ENCODE peak calls at places on chromosomes 13 and 19, in five cellular contexts. M, Z, C, D and U are unnamed samples.

GRCh38 chr13:33744589-33745369 is 73.2 kb upstream of the RFC3 start:
- DNase-seq in M (no peak), Z (no peak), C (no peak), D (no peak), U (no peak)

GRCh38 chr19:46515879-46516350 is 20.2 kb upstream of the PNMA8B start:
- DNase-seq in M (no peak), Z (peak; percentile 33), C (peak; percentile 77), D (peak; percentile 23), U (peak; percentile 80)

GRCh38 chr19:44050740-44051653 is 839 bp upstream of the ZNF223 start:
- DNase-seq in M (no peak), Z (no peak), C (no peak), D (no peak), U (no peak)

GRCh38 chr19:18913466-18913865 is 5.7 kb downstream of the COPE start:
- DNase-seq in M (no peak), Z (no peak), C (no peak), D (no peak), U (no peak)

GRCh38 chr13:50127726-50128291 is 112.6 kb downstream of the KCNRG start:
- DNase-seq in M (no peak), Z (no peak), C (no peak), D (no peak), U (no peak)

GRCh38 chr19:45251452-45252354 is 632 bp downstream of the MARK4 start:
- DNase-seq in M (no peak), Z (no peak), C (peak; percentile 77), D (no peak), U (no peak)

GRCh38 chr19:8445488-8446001 is 770 bp downstream of the HNRNPM start:
- DNase-seq in M (no peak), Z (no peak), C (peak; percentile 76), D (no peak), U (peak; percentile 75)

GRCh38 chr13:92677571-92677970 is 549.0 kb upstream of the GPC6 start:
- DNase-seq in M (no peak), Z (no peak), C (no peak), D (no peak), U (no peak)

GRCh38 chr13:110485604-110486003 is 75.9 kb downstream of the RAB20 start:
- DNase-seq in M (no peak), Z (no peak), C (no peak), D (peak; percentile 91), U (no peak)

GRCh38 chr13:111953546-111954178 is 113.3 kb upstream of the SOX1 start:
- DNase-seq in M (no peak), Z (no peak), C (no peak), D (no peak), U (no peak)

GRCh38 chr19:35138305-35138799 is 272 bp upstream of the FXYD1 start:
- DNase-seq in M (no peak), Z (no peak), C (no peak), D (no peak), U (no peak)

GRCh38 chr13:32676242-32676641 is 90.0 kb downstream of the PDS5B start:
- DNase-seq in M (no peak), Z (peak; percentile 50), C (no peak), D (no peak), U (no peak)

GRCh38 chr13:114001331-114002008 is 27.6 kb upstream of the C13orf46 start:
- DNase-seq in M (no peak), Z (no peak), C (no peak), D (no peak), U (no peak)

GRCh38 chr19:36668646-36669045 is 2.0 kb upstream of the ZNF461 start:
- DNase-seq in M (no peak), Z (no peak), C (no peak), D (no peak), U (no peak)

GRCh38 chr13:76414320-76414719 is 471.9 kb downstream of the KCTD12 start:
- DNase-seq in M (no peak), Z (no peak), C (no peak), D (no peak), U (no peak)

GRCh38 chr19:49766007-49766937 is 529 bp upstream of the AP2A1 start:
- DNase-seq in M (peak; percentile 100), Z (peak; percentile 100), C (peak; percentile 97), D (peak; percentile 99), U (peak; percentile 100)

GRCh38 chr19:58059003-58059671 is at the start of gene ZNF135:
- DNase-seq in M (no peak), Z (peak; percentile 50), C (peak; percentile 90), D (no peak), U (no peak)

GRCh38 chr13:75426421-75426820 is 55.5 kb downstream of the TBC1D4 start:
- DNase-seq in M (no peak), Z (no peak), C (no peak), D (no peak), U (no peak)

GRCh38 chr13:53254495-53254894 is 225.9 kb downstream of the OLFM4 start:
- DNase-seq in M (no peak), Z (no peak), C (no peak), D (no peak), U (peak; percentile 3)

GRCh38 chr13:20028953-20029352 is 70.4 kb downstream of the ZMYM2 start:
- DNase-seq in M (no peak), Z (no peak), C (no peak), D (no peak), U (no peak)

GRCh38 chr19:2540646-2541454 is 64.9 kb downstream of the GADD45B start:
- DNase-seq in M (no peak), Z (peak; percentile 97), C (no peak), D (peak; percentile 95), U (no peak)

GRCh38 chr13:106721599-106721998 is 153.7 kb upstream of the ARGLU1 start:
- DNase-seq in M (no peak), Z (no peak), C (no peak), D (no peak), U (no peak)

GRCh38 chr13:67366533-67366932 is 136.4 kb upstream of the PCDH9 start:
- DNase-seq in M (no peak), Z (peak; percentile 50), C (no peak), D (no peak), U (no peak)

GRCh38 chr19:35344511-35345031 is 3.1 kb upstream of the FFAR1 start:
- DNase-seq in M (no peak), Z (no peak), C (no peak), D (no peak), U (no peak)

GRCh38 chr19:58040751-58041525 is 7.1 kb downstream of the ZSCAN1 start:
- DNase-seq in M (no peak), Z (no peak), C (no peak), D (no peak), U (no peak)

GRCh38 chr19:16115309-16116039 is 3.8 kb downstream of the RAB8A start:
- DNase-seq in M (no peak), Z (no peak), C (no peak), D (no peak), U (no peak)

GRCh38 chr13:35225582-35225981 is 250.9 kb downstream of the MAB21L1 start:
- DNase-seq in M (no peak), Z (no peak), C (no peak), D (no peak), U (no peak)

DNA sequence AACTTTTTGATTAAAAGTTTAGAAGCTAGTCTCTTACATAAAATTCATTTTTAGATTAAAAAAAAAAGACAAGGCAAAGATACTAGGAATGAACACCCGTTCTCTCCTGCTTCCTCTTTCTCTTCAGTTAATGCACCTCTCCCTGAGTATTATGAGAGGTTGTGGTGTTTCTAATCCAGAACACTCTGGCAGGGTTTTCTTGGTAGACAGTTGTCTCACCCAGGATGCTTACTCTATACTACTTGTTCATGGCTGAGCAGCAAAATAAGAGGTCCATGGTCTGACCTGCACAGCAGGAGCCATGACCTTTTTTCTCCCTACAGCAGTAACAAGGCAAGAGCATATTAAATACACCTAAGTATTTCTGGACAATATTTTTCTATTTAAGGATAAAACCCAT is 62.0 kb downstream of the MICU2 start:
- DNase-seq in M (no peak), Z (no peak), C (no peak), D (no peak), U (peak; percentile 16)
- TF ChIP-seq MXI1 in M (no peak), Z (no peak), C (no peak), D (no peak), U (no peak)

DNA sequence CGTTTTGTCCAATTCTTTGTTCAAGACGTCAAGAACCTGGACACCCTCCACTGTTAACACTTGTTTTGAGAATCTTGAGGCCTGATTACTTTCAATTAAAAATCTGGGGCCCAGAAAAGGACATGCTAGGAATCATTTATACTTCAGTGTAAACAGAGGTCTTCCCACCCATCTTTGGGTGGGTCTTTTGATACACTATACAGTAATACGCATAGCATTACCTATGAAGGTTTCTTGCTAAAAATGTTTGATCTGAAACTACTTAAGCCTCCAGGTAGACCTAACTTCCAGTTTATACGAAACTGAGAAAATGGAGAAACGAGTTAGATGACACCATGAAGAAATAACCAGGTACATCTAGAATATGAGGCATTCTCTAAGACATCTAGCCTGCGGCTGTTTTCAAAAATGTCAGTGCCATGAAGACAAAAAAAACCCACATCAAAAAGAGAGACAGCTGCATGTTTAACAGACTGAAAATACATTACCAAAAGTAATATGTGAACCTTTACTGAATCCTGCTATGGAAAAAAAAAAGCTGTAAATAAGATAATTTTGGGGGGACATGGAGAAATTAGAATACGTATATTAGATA is 36.7 kb downstream of the TGDS start:
- DNase-seq in M (no peak), Z (no peak), C (no peak), D (no peak), U (no peak)
- TF ChIP-seq MXI1 in M (no peak), Z (no peak), C (no peak), D (no peak), U (no peak)

DNA sequence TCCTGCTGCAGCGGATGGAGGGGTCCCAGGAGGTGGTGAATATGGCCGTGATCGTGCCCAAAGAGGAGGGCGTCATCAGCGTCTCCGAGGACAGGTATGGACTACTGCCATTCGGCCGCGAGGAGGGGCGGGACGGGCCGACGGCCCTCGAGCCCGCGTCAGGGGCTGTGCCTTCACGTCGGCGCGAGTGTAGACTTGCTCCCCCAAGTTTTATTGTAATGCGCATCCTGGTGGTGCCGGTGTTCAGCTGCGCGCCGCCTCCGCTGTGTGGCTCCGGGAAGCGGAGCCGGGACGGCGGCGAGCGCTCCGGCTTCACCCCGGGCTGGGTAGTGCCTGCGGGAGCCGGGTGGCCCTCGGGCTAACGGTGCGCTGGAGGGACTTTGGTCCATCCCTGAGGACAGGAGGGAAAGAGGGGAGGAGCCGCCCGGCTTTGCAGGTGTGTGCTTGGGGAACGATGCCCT is 499 bp downstream of the WDFY2 start:
- DNase-seq in M (no peak), Z (peak; percentile 37), C (peak; percentile 65), D (peak; percentile 64), U (peak; percentile 51)
- TF ChIP-seq MXI1 in M (no peak), Z (no peak), C (no peak), D (peak; percentile 18), U (no peak)

DNA sequence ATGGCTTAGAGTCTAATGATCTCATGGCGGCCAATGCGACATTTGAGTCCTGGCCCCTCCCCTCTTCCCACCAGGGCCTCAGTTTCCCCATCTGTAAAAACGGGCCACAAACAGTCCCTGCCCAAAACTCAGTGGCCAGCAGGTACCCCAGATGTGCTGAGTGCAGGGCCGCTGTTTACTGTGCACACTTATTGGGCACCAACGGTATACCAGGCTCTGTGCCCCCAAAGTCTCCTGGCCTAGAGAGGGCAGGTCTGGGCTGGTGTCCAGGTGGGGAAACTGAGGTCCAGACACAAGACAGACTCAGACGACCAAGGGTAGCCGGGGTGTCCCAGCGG is 23.6 kb upstream of the WDR18 start:
- DNase-seq in M (no peak), Z (no peak), C (no peak), D (no peak), U (no peak)
- TF ChIP-seq MXI1 in M (no peak), Z (no peak), C (no peak), D (no peak), U (no peak)